ENCODE peak calls at places on chromosomes 7 and 10, in four cellular contexts. One of them, this sample, is unnamed.

GRCh38 chr10:86693721-86694369 is 25.5 kb downstream of the LDB3 start:
- DNase-seq in ureter: no peak
- DNase-seq in neuronal stem cell: no peak
- DNase-seq in NB4: peak
- DNase-seq in this sample: no peak

GRCh38 chr7:44748948-44749731 is 493 bp downstream of the ZMIZ2 start:
- DNase-seq in neuronal stem cell: no peak
- DNase-seq in NB4: peak
- DNase-seq in ureter: no peak
- DNase-seq in this sample: no peak

GRCh38 chr7:135981958-135982646 is 4.9 kb upstream of the MTPN start:
- DNase-seq in ureter: no peak
- DNase-seq in neuronal stem cell: no peak
- DNase-seq in NB4: no peak
- DNase-seq in this sample: no peak

GRCh38 chr10:88491314-88491713 is 91.8 kb downstream of the RNLS start:
- DNase-seq in NB4: peak
- DNase-seq in ureter: no peak
- DNase-seq in neuronal stem cell: no peak
- DNase-seq in this sample: no peak

GRCh38 chr10:65769828-65770227 is 1156.0 kb upstream of the LRRTM3 start:
- DNase-seq in neuronal stem cell: no peak
- DNase-seq in ureter: no peak
- DNase-seq in NB4: no peak
- DNase-seq in this sample: no peak

GRCh38 chr10:4243651-4244050 is 458.6 kb upstream of the KLF6 start:
- DNase-seq in neuronal stem cell: no peak
- DNase-seq in ureter: no peak
- DNase-seq in NB4: peak
- DNase-seq in this sample: no peak

GRCh38 chr10:127919418-127920191 is 12.7 kb downstream of the PTPRE start:
- DNase-seq in neuronal stem cell: no peak
- DNase-seq in ureter: no peak
- DNase-seq in NB4: peak
- DNase-seq in this sample: peak

GRCh38 chr10:79267449-79267848 is 79.8 kb upstream of the PPIF start:
- DNase-seq in ureter: no peak
- DNase-seq in NB4: peak
- DNase-seq in neuronal stem cell: no peak
- DNase-seq in this sample: no peak

GRCh38 chr10:5663692-5664427 is 2.5 kb downstream of the ASB13 start:
- DNase-seq in neuronal stem cell: no peak
- DNase-seq in NB4: no peak
- DNase-seq in ureter: no peak
- DNase-seq in this sample: no peak

GRCh38 chr7:151012031-151012692 is 12.1 kb downstream of the ATG9B start:
- DNase-seq in ureter: no peak
- DNase-seq in neuronal stem cell: no peak
- DNase-seq in NB4: no peak
- DNase-seq in this sample: no peak

GRCh38 chr10:21363753-21364104 is 161.8 kb downstream of the SKIDA1 start:
- DNase-seq in neuronal stem cell: no peak
- DNase-seq in NB4: no peak
- DNase-seq in ureter: no peak
- DNase-seq in this sample: no peak

GRCh38 chr10:17710181-17710580 is 41.8 kb upstream of the TMEM236 start:
- DNase-seq in ureter: no peak
- DNase-seq in neuronal stem cell: no peak
- DNase-seq in NB4: no peak
- DNase-seq in this sample: no peak

GRCh38 chr10:102300289-102300843 is 55.0 kb downstream of the GBF1 start:
- DNase-seq in NB4: no peak
- DNase-seq in ureter: no peak
- DNase-seq in neuronal stem cell: no peak
- DNase-seq in this sample: no peak

GRCh38 chr7:48962821-48963505 is 38.6 kb downstream of the CDC14C start:
- DNase-seq in ureter: no peak
- DNase-seq in neuronal stem cell: no peak
- DNase-seq in NB4: no peak
- DNase-seq in this sample: no peak

This sample was measured in GF-D8.